ENCODE peak calls at places on chromosomes 2 and 18, in ten cellular contexts. Q is uterus; G is mucosa of descending colon; I is fibroblast of pulmonary artery; E is adrenal gland; D is MM.1S; W is BJ; F is CD8-positive, alpha-beta T cell; J is MG63; C is fibroblast of mammary gland. B is an unnamed sample.

GRCh38 chr2:190069936-190070696 is 7.6 kb upstream of the MSTN start:
- DNase-seq in J (no peak), W (peak; percentile 37), I (peak; percentile 86), D (peak; percentile 73), F (no peak), C (peak; percentile 78), Q (peak; percentile 31), E (peak; percentile 41), G (no peak), B (peak; percentile 23)

GRCh38 chr18:28204154-28204553 is 27.2 kb upstream of the CDH2 start:
- DNase-seq in C (peak; percentile 78), W (peak; percentile 65), D (no peak), I (peak; percentile 91), Q (no peak), E (no peak), F (no peak), G (no peak), J (peak; percentile 5), B (peak; percentile 57)

GRCh38 chr2:55616509-55617159 is 788 bp downstream of the PPP4R3B start:
- DNase-seq in Q (no peak), W (peak; percentile 24), C (peak; percentile 52), F (no peak), I (peak; percentile 70), J (peak; percentile 14), E (peak; percentile 32), G (no peak), D (peak; percentile 82), B (no peak)

GRCh38 chr2:234880551-234881211 is 71.1 kb upstream of the SH3BP4 start:
- DNase-seq in G (no peak), D (no peak), W (no peak), F (no peak), J (peak; percentile 76), I (peak; percentile 65), Q (no peak), E (peak; percentile 85), C (peak; percentile 92), B (peak; percentile 72)

GRCh38 chr18:11948852-11949523 is 32.3 kb upstream of the IMPA2 start:
- DNase-seq in W (peak; percentile 26), J (peak; percentile 28), Q (no peak), E (no peak), G (no peak), I (no peak), C (no peak), F (no peak), D (no peak), B (no peak)

GRCh38 chr2:207768168-207768890 is 1.4 kb downstream of the FZD5 start:
- DNase-seq in E (peak; percentile 80), J (peak; percentile 56), W (no peak), F (no peak), D (no peak), I (peak; percentile 40), Q (peak; percentile 33), G (peak; percentile 69), C (peak; percentile 39), B (no peak)

GRCh38 chr2:12636837-12637581 is 79.7 kb upstream of the TRIB2 start:
- DNase-seq in J (no peak), F (no peak), E (no peak), Q (no peak), I (peak; percentile 58), C (no peak), G (no peak), W (no peak), D (no peak), B (no peak)

GRCh38 chr2:170530284-170530745 is 184.8 kb upstream of the SP5 start:
- DNase-seq in Q (peak; percentile 94), I (peak; percentile 49), W (no peak), G (peak; percentile 77), E (peak; percentile 21), J (peak; percentile 78), C (peak; percentile 85), F (no peak), D (no peak), B (peak; percentile 91)

GRCh38 chr2:158681816-158682215 is 113.3 kb upstream of the DAPL1 start:
- DNase-seq in F (no peak), C (no peak), Q (no peak), E (no peak), I (no peak), J (no peak), G (no peak), D (no peak), W (no peak), B (no peak)

GRCh38 chr2:197944416-197944815 is 140.0 kb downstream of the PLCL1 start:
- DNase-seq in C (no peak), Q (no peak), I (no peak), D (no peak), W (no peak), J (no peak), G (no peak), F (no peak), E (no peak), B (no peak)

GRCh38 chr18:46546111-46546640 is 110.8 kb downstream of the LOXHD1 start:
- DNase-seq in G (no peak), E (no peak), I (no peak), F (no peak), W (no peak), Q (no peak), C (no peak), D (no peak), J (no peak), B (no peak)

GRCh38 chr2:207926133-207927076 is 98.9 kb downstream of the PLEKHM3 start:
- DNase-seq in C (peak; percentile 83), J (peak; percentile 51), I (peak; percentile 87), F (no peak), G (no peak), D (no peak), W (peak; percentile 60), Q (peak; percentile 46), E (peak; percentile 92), B (peak; percentile 83)

GRCh38 chr2:33058716-33059451 is 112.1 kb downstream of the LTBP1 start:
- DNase-seq in F (no peak), W (no peak), C (no peak), J (no peak), Q (no peak), G (no peak), D (no peak), I (no peak), E (no peak), B (no peak)

GRCh38 chr2:25417715-25418369 is 76.1 kb upstream of the DNMT3A start:
- DNase-seq in F (no peak), Q (no peak), E (no peak), W (no peak), J (no peak), C (peak; percentile 8), D (no peak), I (no peak), G (no peak), B (no peak)

GRCh38 chr2:121248766-121249343 is 36.1 kb downstream of the TFCP2L1 start:
- DNase-seq in I (no peak), F (no peak), W (no peak), D (no peak), E (no peak), Q (no peak), G (no peak), J (no peak), C (no peak), B (no peak)

DNA sequence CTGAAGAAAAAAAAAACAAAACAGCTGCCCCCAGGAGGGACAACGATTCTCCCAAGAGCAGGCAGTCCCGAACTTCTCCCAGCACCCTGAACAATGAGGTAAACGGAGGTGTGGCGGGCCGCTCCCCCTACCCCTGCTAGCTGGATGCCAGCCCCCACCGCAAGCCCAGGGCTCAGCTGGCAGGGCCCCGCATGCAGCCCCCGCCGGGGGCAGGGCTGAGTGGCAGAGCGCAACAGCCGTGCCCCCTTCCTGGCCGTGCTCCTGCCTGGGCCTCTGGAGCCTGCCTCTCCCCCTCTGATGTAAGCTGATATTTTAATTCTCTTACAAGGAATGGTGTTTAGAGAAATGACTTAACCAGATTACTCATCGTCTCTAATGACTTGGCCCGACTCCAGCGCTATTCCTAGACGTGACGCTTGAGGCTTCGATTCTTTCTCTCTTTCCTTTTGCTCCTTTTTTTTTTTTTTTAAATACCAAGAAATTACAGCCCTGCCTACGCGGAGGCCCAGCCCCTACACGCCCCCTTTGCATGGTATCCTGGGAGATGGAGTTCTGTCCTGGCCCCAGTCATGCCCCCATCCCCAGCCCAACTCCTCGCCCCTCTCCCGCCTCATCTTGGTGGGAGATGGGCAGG is 4.6 kb upstream of the ARID5A start:
- DNase-seq in E (peak; percentile 94), C (peak; percentile 100), Q (peak; percentile 100), W (peak; percentile 99), J (peak; percentile 88), G (peak; percentile 83), D (peak; percentile 95), I (peak; percentile 99), F (peak; percentile 57), B (peak; percentile 97)
- H3K4me3 ChIP-seq in E (no peak overlapping the region), C (peak overlapping the region; percentile 10), Q (peak overlapping the region; percentile 28), W (peak overlapping the region; percentile 10), J (peak overlapping the region; percentile 26), G (no peak overlapping the region), D (peak overlapping the region; percentile 60), I (peak overlapping the region; percentile 27), F (peak overlapping the region; percentile 34), B (peak overlapping the region; percentile 17)

DNA sequence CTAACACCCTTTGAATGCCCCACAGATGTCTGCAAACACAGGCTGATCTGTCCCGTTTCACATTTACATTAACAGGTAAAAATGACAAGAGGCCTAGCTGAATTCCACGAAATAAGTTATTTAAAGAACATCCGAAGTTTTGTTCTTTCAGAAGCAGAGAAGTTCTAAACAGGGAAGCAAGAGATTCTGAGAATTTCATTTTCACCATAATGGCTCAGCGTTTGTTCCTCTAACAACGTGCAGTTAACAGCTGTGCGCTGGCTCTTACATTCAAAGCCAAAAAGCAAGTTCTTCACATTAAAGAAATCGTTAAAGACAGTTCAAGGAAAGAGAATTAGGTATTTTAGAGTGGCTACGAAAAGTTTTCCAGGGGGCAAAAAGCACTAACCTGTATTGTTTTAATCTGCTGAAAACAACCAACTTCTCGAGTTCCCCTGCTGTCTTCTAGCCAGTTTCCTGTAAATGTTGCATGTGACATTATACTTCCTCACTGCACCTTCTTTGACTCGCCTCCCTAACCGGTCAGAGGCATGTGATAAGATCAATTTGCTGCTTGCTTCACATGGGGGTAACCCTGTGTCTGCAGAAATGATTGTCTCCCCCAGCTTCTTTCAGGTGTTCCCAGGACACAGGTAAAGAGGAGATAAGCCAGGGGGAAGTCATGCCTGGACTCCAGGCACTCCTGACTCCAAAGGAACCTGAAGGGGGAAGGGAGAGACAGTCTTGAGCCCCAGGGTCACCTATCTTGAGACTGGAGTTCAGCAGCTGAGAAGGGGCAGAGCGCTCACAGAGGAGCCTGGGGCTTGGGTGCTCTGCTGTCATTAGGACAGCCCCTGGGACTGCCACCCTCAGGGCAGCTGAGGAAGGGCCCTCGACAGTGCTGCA is 36.8 kb upstream of the WIPF1 start:
- DNase-seq in W (no peak), I (no peak), D (peak; percentile 68), G (peak; percentile 24), J (no peak), F (peak; percentile 14), C (peak; percentile 47), E (no peak), Q (no peak), B (no peak)
- H3K4me3 ChIP-seq in W (no peak overlapping the region), I (no peak overlapping the region), D (peak overlapping the region; percentile 68), G (no peak overlapping the region), J (no peak overlapping the region), F (peak overlapping the region; percentile 71), C (no peak overlapping the region), E (no peak overlapping the region), Q (peak overlapping the region; percentile 15), B (no peak overlapping the region)

GRCh38 chr2:150528861-150529801 is 41.7 kb upstream of the RND3 start:
- DNase-seq in W (peak; percentile 79), C (peak; percentile 73), G (no peak), E (no peak), I (peak; percentile 80), J (peak; percentile 31), F (no peak), D (peak; percentile 63), Q (no peak), B (peak; percentile 62)
- H3K4me3 ChIP-seq in W (peak overlapping the region; percentile 6), C (no peak overlapping the region), G (no peak overlapping the region), E (no peak overlapping the region), I (no peak overlapping the region), J (peak overlapping the region; percentile 11), F (no peak overlapping the region), D (no peak overlapping the region), Q (no peak overlapping the region), B (no peak overlapping the region)

GRCh38 chr2:72916743-72917137 is 579 bp upstream of the EMX1 start:
- DNase-seq in D (no peak), Q (no peak), F (no peak), C (no peak), I (no peak), E (no peak), W (no peak), J (no peak), G (peak; percentile 49), B (no peak)
- H3K4me3 ChIP-seq in D (peak overlapping the region; percentile 79), Q (peak overlapping the region; percentile 34), F (peak overlapping the region; percentile 57), C (no peak overlapping the region), I (no peak overlapping the region), E (no peak overlapping the region), W (no peak overlapping the region), J (no peak overlapping the region), G (peak overlapping the region; percentile 14), B (no peak overlapping the region)

B was measured in skeletal muscle cell.